ENCODE peak calls at places on chromosomes 1 and 21, in five cellular contexts. E is OCI-LY7, H is keratinocyte, O is PC-3, G is MM.1S. W is an unnamed sample.

GRCh38 chr1:156958247-156958714 is 37.8 kb downstream of the LRRC71 start:
- DNase-seq in E (no peak), H (no peak), O (peak), G (peak), W (no peak)

GRCh38 chr1:230507671-230508407 is 81.7 kb upstream of the PGBD5 start:
- DNase-seq in E (peak), H (no peak), O (no peak), G (no peak), W (peak)

GRCh38 chr1:107532318-107532717 is 391.5 kb downstream of the NTNG1 start:
- DNase-seq in E (no peak), H (no peak), O (peak), G (no peak), W (peak)

GRCh38 chr1:53949023-53949611 is 3.0 kb downstream of the LRRC42 start:
- DNase-seq in E (peak), H (no peak), O (peak), G (peak), W (peak)

GRCh38 chr1:244841274-244841927 is 5.9 kb downstream of the COX20 start:
- DNase-seq in E (no peak), H (no peak), O (no peak), G (no peak), W (no peak)

GRCh38 chr1:15758953-15759661 is 512 bp downstream of the FBLIM1 start:
- DNase-seq in E (no peak), H (no peak), O (no peak), G (no peak), W (peak)

GRCh38 chr1:167219646-167220536 is 795 bp upstream of the POU2F1 start:
- DNase-seq in E (peak), H (peak), O (peak), G (peak), W (peak)

GRCh38 chr1:54391450-54392071 is 14.6 kb downstream of the SSBP3 start:
- DNase-seq in E (no peak), H (no peak), O (no peak), G (no peak), W (no peak)

GRCh38 chr1:53145051-53145600 is 2.7 kb upstream of the SLC1A7 start:
- DNase-seq in E (no peak), H (no peak), O (no peak), G (no peak), W (no peak)

GRCh38 chr21:42093991-42094417 is 22.9 kb downstream of the UMODL1 start:
- DNase-seq in E (no peak), H (peak), O (peak), G (no peak), W (peak)

GRCh38 chr21:33246506-33246905 is 16.8 kb downstream of the IFNAR2 start:
- DNase-seq in E (no peak), H (no peak), O (no peak), G (no peak), W (no peak)

GRCh38 chr21:33245289-33245918 is 15.7 kb downstream of the IFNAR2 start:
- DNase-seq in E (no peak), H (no peak), O (no peak), G (no peak), W (no peak)

GRCh38 chr21:33241846-33242245 is 12.1 kb downstream of the IFNAR2 start:
- DNase-seq in E (no peak), H (no peak), O (no peak), G (no peak), W (no peak)

GRCh38 chr21:33244781-33245105 is 15.0 kb downstream of the IFNAR2 start:
- DNase-seq in E (no peak), H (no peak), O (no peak), G (no peak), W (no peak)

GRCh38 chr21:33244082-33244780 is 14.5 kb downstream of the IFNAR2 start:
- DNase-seq in E (no peak), H (no peak), O (no peak), G (no peak), W (no peak)
- H3K27ac ChIP-seq in E (no peak), H (no peak), O (no peak), G (no peak), W (no peak)

GRCh38 chr1:17649371-17650106 is 105.6 kb upstream of the ACTL8 start:
- DNase-seq in E (no peak), H (no peak), O (no peak), G (no peak), W (no peak)

GRCh38 chr1:17643861-17644703 is 104.6 kb downstream of the ARHGEF10L start:
- DNase-seq in E (no peak), H (no peak), O (no peak), G (no peak), W (no peak)

GRCh38 chr1:17648457-17649145 is 106.5 kb upstream of the ACTL8 start:
- DNase-seq in E (no peak), H (no peak), O (no peak), G (no peak), W (no peak)

GRCh38 chr1:17645512-17645911 is 106.0 kb downstream of the ARHGEF10L start:
- DNase-seq in E (no peak), H (no peak), O (no peak), G (no peak), W (no peak)

DNA sequence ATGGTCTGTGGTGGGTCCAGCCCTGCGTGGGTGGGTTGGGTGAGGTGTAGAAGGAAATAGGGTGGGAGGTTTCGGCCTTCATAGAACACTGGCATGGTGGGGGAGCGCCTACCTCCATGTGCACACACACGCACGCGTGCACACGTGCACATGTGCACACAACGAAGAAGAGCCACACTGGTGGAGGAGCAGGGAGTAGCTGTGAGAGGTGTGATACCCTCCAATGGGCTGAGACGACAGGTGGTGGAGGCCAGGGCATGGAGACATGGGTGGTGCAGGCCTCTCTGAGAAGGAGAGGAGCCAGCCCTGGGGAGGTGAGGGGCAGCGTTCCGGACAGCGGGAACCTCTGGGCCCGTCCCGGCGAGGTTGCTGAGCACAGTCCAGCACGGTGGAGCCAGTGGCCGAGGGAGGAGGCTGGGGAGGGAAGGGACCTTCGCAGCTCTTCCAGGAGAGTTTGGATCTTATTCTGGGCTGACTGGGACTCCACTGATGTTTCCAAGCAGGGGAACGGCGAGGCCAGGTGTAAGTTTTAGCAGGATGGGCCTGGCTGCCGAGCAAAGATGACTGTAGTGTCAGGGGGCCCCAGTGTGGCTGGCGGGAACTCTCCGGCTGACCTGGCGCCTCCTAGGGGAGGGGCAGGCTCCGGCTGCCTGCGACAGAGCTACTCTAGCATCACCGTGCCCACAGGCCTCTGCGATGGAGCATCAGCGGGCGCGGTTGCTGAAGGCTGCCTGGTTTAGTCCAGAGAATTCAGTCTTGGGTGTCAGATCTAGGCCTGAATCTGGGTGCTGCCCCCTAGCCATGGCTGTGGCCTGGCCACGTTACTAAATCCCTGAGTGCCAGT is 107.2 kb downstream of the ARHGEF10L start:
- DNase-seq in E (no peak), H (no peak), O (no peak), G (no peak), W (no peak)
- TF ChIP-seq CTCF in E (peak), H (no peak), O (peak), G (no peak), W (no peak)

GRCh38 chr1:59015708-59016107 is 231.9 kb upstream of the JUN start:
- DNase-seq in E (no peak), H (peak), O (peak), G (no peak), W (peak)

GRCh38 chr1:59016390-59016789 is 232.5 kb upstream of the JUN start:
- DNase-seq in E (peak), H (no peak), O (no peak), G (peak), W (no peak)

GRCh38 chr1:59018860-59019259 is 235.0 kb upstream of the JUN start:
- DNase-seq in E (no peak), H (no peak), O (no peak), G (no peak), W (no peak)

GRCh38 chr1:59018446-59018845 is 234.6 kb upstream of the JUN start:
- DNase-seq in E (no peak), H (no peak), O (no peak), G (no peak), W (no peak)

GRCh38 chr1:59017501-59018231 is 233.8 kb upstream of the JUN start:
- DNase-seq in E (no peak), H (no peak), O (no peak), G (no peak), W (no peak)
- H3K27ac ChIP-seq in E (no peak), H (no peak), O (no peak), G (no peak), W (no peak)

DNA sequence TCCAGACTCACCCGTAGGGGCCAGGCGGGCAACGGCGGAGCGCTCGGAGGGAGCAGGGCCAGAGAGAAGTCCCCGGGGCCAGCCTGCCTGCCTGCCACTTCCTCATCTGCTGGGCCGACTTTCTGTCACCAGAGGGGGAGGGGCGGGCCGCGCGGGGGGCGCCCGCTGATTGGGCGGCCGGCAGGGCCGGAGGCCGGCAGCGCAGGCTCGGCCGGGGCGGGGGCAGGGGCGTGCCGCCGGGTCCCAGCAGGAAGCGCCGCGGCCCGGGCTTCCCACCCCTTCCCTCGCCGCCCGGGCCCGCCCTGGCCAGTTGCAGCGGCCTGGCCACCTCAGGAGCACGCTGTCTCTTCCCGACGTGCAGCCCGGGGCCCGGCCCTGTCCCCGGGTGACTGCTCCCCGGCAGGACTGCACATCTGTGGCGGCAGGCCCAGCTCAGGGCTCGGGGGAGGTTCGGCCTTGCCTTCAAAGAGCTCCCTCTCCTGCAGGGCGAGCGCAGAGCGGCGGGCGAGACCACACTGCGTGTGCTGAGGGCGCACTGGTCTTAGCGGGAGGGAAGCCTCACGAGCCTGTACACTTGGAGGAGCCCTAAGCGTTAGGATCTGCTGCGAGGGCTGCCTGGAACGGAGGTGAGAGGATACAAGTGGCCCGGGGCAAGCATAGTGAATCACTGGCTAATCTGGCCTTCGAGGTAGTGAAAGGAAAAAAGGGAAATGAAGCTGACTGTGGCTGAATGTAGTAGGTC is at the start of gene ELOVL1:
- DNase-seq in E (peak), H (no peak), O (peak), G (peak), W (peak)
- TF ChIP-seq CTCF in E (peak), H (peak), O (peak), G (peak), W (no peak)

GRCh38 chr1:19066248-19066873 is 109.9 kb upstream of the IFFO2 start:
- DNase-seq in E (no peak), H (no peak), O (peak), G (no peak), W (peak)

GRCh38 chr1:19067912-19068638 is 111.6 kb upstream of the IFFO2 start:
- DNase-seq in E (no peak), H (no peak), O (no peak), G (no peak), W (no peak)

GRCh38 chr1:19068639-19069276 is 112.3 kb upstream of the IFFO2 start:
- DNase-seq in E (no peak), H (no peak), O (no peak), G (no peak), W (no peak)

GRCh38 chr1:19066874-19067186 is 110.4 kb upstream of the IFFO2 start:
- DNase-seq in E (no peak), H (no peak), O (no peak), G (peak), W (no peak)

DNA sequence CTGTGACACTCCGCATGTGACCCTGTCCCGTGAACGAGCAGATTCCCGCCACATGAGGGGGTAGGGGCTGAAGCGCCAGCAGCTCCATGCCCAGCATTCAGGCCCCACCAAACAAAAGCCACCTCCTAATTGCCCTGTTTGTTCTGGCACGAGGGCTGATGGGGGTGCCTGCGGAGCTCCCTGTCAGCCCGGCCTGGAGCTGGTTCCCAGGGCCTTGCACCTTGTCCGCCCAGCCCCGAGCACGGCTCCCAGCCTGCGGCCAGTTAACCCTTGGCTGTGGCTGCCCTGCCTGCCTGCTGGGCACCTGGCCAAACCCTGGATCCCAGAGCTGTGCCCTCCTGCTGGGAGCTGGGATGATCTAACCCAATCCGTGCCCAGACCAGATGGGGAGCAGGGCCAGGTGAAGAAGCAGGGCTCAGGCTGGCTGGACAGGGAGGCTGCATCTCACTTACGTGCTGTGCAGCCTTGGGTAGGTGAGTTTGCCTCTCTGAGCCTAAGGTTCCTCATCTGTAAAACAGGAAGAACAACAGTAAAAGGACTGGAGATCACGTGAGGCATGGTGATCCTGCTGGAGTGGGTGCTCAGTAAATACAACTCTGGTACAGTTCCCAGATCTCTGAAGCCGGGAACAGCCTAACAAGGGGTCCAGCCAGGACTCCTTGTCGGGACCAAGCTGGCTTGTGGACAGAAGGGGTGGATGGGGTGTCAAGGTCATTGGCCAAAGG is 110.9 kb upstream of the IFFO2 start:
- DNase-seq in E (no peak), H (no peak), O (peak), G (no peak), W (no peak)
- H3K27ac ChIP-seq in E (no peak), H (no peak), O (peak), G (no peak), W (peak)

DNA sequence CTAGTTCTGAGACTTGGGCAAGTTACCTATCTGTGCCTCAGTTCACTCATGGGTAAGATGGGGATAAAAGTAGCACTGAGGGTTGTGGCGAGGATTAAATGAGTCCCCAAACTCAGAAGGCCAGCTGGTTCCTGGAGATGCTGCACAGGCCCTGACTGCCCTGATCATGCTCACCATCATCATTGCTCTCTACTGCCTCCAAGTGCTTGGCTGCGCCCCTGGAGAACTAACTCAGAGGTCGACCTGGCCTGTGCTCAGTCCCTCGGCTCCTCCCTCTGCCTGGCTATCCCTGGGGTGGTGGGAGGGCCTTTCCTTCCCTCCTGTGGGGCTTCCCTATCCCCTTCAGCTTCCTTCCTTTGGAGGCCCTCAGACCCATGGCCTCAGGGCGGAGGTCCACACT is 5.6 kb downstream of the SLC5A9 start:
- DNase-seq in E (no peak), H (no peak), O (no peak), G (no peak), W (no peak)
- TF ChIP-seq CTCF in E (no peak), H (peak), O (peak), G (no peak), W (no peak)

GRCh38 chr1:205318231-205318991 is 3.1 kb downstream of the NUAK2 start:
- DNase-seq in E (no peak), H (peak), O (peak), G (no peak), W (peak)

GRCh38 chr1:205319081-205320018 is 2.2 kb downstream of the NUAK2 start:
- DNase-seq in E (peak), H (no peak), O (peak), G (peak), W (peak)

GRCh38 chr1:205321959-205322283 is 376 bp upstream of the NUAK2 start:
- DNase-seq in E (no peak), H (no peak), O (no peak), G (no peak), W (no peak)

GRCh38 chr1:205323794-205324193 is 2.2 kb upstream of the NUAK2 start:
- DNase-seq in E (no peak), H (no peak), O (no peak), G (no peak), W (no peak)

GRCh38 chr1:205321109-205321958 is at the start of gene NUAK2:
- DNase-seq in E (peak), H (no peak), O (peak), G (peak), W (peak)
- H3K27ac ChIP-seq in E (peak), H (peak), O (no peak), G (peak), W (peak)

DNA sequence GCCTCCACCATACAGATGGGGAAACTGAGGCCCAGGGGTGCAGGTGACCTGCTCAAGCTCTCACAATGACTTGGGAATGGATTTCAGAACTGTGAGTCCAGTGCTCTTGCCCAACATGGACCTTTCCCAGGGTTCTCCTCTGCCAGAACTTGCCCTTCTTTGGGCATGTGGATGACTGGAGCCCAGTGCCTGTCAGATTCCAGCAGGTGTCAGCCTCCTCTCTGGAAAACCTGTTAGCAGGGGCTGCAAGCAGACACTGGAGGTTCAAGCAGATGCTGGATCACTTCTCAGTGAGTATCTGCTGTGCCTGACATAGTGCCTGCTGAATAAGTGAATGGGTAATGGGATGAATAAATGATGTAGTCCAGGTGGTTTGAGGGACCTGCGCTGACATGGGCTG is 314.2 kb upstream of the POU3F1 start:
- DNase-seq in E (peak), H (no peak), O (no peak), G (no peak), W (no peak)
- TF ChIP-seq CTCF in E (no peak), H (no peak), O (no peak), G (peak), W (no peak)

DNA sequence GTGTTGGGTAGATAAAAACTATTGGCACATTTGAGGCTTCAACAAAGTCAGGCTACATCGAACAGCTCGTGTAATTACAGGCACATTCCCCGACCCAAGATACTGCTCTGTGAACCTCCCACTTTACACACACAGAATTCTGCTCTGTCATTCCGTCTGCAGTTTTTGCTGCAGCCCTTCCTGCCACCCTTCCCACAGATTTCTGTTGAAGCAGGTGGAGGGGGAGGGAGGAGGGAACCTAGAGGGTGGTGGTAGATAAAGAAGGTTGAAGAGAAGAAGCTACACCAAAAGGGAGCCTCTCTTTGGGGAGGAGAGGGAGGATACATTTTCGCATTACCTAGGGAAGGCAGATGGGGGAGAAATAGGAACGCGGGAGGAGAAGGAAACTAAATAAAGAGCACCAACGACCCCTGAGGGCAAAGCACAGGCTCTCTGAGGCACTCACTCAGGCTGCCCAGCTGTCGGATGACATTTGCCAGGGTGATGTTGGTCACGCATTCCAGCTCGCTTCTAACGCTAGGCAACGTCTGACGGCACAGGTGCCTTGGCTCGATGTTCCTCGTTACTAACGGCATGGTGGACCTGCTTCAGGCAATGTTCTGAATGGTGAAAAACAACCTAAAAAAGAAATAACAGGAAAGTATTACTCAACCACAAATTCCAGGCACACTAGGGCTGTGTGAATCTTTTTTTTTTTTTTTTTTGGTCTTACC is 36.0 kb downstream of the GPR3 start:
- DNase-seq in E (no peak), H (no peak), O (no peak), G (no peak), W (no peak)
- H3K27ac ChIP-seq in E (peak), H (no peak), O (no peak), G (no peak), W (peak)